ENCODE peak calls at places on chromosomes 4 and X, in four cellular contexts. L is trophoblast cell, T is mesendoderm, K is H9. Q is an unnamed sample.
A peak's percentile ranks its signal among the peaks of the same experiment; 100 is the strongest.

GRCh38 chr4:124203613-124204284 is 508.8 kb downstream of the ANKRD50 start:
- DNase-seq in L (peak; percentile 62), K (no peak), T (peak; percentile 23), Q (peak; percentile 85)

GRCh38 chrX:68714856-68715255 is 67.4 kb downstream of the STARD8 start:
- DNase-seq in K (no peak), T (no peak), L (no peak), Q (no peak)

GRCh38 chrX:134636859-134637258 is 21.4 kb downstream of the PLAC1 start:
- DNase-seq in K (no peak), L (no peak), T (no peak), Q (peak; percentile 44)

GRCh38 chr4:183443609-183444148 is 757 bp upstream of the CDKN2AIP start:
- DNase-seq in T (peak; percentile 92), L (peak; percentile 66), K (peak; percentile 78), Q (peak; percentile 52)

GRCh38 chr4:135515295-135515694 is 1313.7 kb upstream of the PABPC4L start:
- DNase-seq in L (peak; percentile 4), K (no peak), T (no peak), Q (no peak)

GRCh38 chr4:88746186-88746585 is 48.6 kb upstream of the NAP1L5 start:
- DNase-seq in T (no peak), L (peak; percentile 86), K (no peak), Q (peak; percentile 35)

GRCh38 chr4:93764647-93765246 is 63.8 kb upstream of the ATOH1 start:
- DNase-seq in K (no peak), L (peak; percentile 85), T (peak; percentile 46), Q (peak; percentile 44)

GRCh38 chrX:9598344-9598743 is 133.5 kb downstream of the TBL1X start:
- DNase-seq in L (no peak), T (no peak), K (no peak), Q (no peak)

GRCh38 chrX:103919336-103919682 is 43.1 kb upstream of the TMSB15B start:
- DNase-seq in K (no peak), T (no peak), L (peak; percentile 25), Q (peak; percentile 51)

GRCh38 chr4:22385615-22386014 is 130.3 kb downstream of the ADGRA3 start:
- DNase-seq in T (no peak), L (peak; percentile 31), K (no peak), Q (peak; percentile 74)

GRCh38 chrX:140389331-140389730 is 115.5 kb downstream of the SOX3 start:
- DNase-seq in T (no peak), L (no peak), K (no peak), Q (no peak)

GRCh38 chr4:77342170-77342810 is 185.3 kb downstream of the CCNG2 start:
- DNase-seq in T (no peak), L (no peak), K (peak; percentile 55), Q (no peak)

GRCh38 chr4:13159041-13159620 is 325.0 kb downstream of the RAB28 start:
- DNase-seq in L (no peak), T (peak; percentile 54), K (no peak), Q (no peak)

GRCh38 chr4:108058685-108059440 is 69.2 kb downstream of the HADH start:
- DNase-seq in K (no peak), L (peak; percentile 96), T (no peak), Q (peak; percentile 70)

GRCh38 chrX:52280812-52281211 is 88.0 kb upstream of the XAGE2 start:
- DNase-seq in L (no peak), K (no peak), T (no peak), Q (no peak)

GRCh38 chrX:154465601-154466000 is 7.5 kb downstream of the PLXNA3 start:
- DNase-seq in L (no peak), T (no peak), K (no peak), Q (no peak)

GRCh38 chrX:151397741-151398070 is 700 bp downstream of the VMA21 start:
- DNase-seq in T (no peak), L (no peak), K (no peak), Q (no peak)

GRCh38 chrX:18890724-18891560 is 93.0 kb downstream of the PHKA2 start:
- DNase-seq in K (no peak), T (no peak), L (no peak), Q (no peak)

GRCh38 chrX:140712413-140713173 is 3.0 kb downstream of the LINC00632 start:
- DNase-seq in L (no peak), T (peak; percentile 94), K (peak; percentile 82), Q (peak; percentile 55)

GRCh38 chrX:11756354-11757318 is 1.4 kb upstream of the MSL3 start:
- DNase-seq in K (no peak), T (peak; percentile 1), L (peak; percentile 80), Q (no peak)

GRCh38 chrX:27444093-27444908 is 18.8 kb downstream of the PPP4R3C start:
- DNase-seq in T (no peak), K (no peak), L (peak; percentile 38), Q (no peak)

GRCh38 chr4:18318682-18319410 is 297.3 kb upstream of the LCORL start:
- DNase-seq in K (no peak), L (peak; percentile 93), T (no peak), Q (no peak)

DNA sequence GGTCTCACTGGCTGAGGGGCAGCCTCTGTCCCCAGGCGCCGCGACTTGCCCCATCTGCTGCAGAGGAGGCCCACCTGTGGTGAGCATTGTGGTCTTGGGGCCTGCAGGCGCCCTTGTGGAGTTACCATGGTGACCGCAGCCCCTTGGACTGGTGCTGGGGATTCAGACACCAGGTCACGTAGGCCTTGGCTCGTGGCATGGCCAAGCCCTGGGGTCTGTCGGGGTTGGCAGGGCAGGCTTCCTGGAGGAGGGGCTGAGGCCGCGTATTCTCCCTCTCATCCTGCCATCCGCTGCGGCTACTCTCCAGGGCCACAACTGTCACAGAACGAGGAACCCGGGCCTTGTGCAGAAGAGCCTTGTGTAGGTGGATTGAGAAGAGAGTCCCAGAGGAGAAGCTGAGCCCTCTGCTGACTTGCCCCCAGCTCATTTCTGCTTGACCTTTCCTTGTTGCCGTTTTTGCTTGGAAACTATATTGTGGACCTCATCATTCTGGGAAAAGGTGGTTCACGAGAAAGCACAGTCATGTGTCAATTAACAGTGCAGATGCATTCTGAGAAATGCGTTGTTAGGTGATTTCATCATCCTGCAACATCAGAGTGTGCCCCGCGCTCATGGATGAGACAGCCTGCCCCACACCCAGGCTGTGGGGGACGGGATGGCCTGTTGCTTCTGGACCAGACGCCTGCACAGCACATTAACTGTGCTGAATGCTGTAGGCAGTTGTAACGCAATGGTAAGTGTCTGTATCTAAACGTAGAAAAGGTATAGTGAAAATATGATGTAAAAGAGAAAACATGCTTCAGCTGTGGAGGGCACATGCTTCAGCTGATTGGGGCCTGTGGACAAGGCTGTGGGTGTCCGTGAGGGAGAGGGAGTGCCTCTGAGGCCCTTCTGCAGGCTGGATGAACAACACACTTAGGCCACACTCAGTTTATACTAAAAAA is 38.5 kb downstream of the TRMT44 start:
- DNase-seq in T (peak; percentile 26), L (peak; percentile 46), K (no peak), Q (peak; percentile 35)
- H3K23ac ChIP-seq in T (peak overlapping the region; percentile 24), L (no peak overlapping the region), K (no peak overlapping the region), Q (no peak overlapping the region)

GRCh38 chr4:704198-704891 is 1.3 kb upstream of the PCGF3 start:
- DNase-seq in L (no peak), K (no peak), T (no peak), Q (no peak)
- H3K23ac ChIP-seq in L (no peak overlapping the region), K (no peak overlapping the region), T (no peak overlapping the region), Q (no peak overlapping the region)

DNA sequence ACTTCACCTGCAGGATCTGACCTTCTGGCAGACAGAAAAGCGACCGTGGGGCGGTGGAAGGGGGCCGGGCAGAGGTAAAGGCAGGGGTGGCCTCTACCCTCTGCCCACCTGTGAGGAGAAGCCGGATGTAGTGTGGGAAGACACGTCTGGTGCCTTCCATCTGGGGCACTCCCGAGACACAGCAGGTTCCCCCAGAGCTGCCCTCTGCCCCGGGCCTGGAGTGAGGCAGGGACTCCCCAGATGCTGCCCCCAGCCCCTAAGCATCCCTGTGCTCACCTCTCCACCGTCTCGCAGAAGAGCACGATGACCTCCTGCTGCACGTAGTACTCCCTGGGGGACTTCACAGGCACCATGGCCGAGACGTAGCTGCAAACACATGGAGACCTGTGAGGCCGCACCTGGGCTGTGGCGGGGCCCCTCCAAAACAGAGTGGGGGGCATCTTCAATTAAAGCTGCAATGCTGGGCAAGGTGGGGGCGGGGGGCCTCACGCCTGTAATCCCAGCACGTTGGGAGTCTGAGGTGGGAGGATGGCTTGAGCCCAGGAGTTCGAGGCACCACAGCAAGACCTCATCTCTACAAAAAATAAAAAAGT is 75.3 kb upstream of the MXD4 start:
- DNase-seq in L (no peak), K (no peak), T (no peak), Q (no peak)
- H3K23ac ChIP-seq in L (no peak overlapping the region), K (no peak overlapping the region), T (no peak overlapping the region), Q (no peak overlapping the region)

GRCh38 chr4:3771167-3771809 is 5.1 kb downstream of the ADRA2C start:
- DNase-seq in T (no peak), L (no peak), K (no peak), Q (no peak)

GRCh38 chr4:3768842-3769641 is 2.9 kb downstream of the ADRA2C start:
- DNase-seq in T (no peak), L (no peak), K (no peak), Q (no peak)

GRCh38 chr4:3767569-3768288 is 1.5 kb downstream of the ADRA2C start:
- DNase-seq in L (peak; percentile 49), T (peak; percentile 86), K (peak; percentile 80), Q (no peak)

GRCh38 chr4:3770323-3771166 is 4.4 kb downstream of the ADRA2C start:
- DNase-seq in T (peak; percentile 70), K (no peak), L (no peak), Q (no peak)

DNA sequence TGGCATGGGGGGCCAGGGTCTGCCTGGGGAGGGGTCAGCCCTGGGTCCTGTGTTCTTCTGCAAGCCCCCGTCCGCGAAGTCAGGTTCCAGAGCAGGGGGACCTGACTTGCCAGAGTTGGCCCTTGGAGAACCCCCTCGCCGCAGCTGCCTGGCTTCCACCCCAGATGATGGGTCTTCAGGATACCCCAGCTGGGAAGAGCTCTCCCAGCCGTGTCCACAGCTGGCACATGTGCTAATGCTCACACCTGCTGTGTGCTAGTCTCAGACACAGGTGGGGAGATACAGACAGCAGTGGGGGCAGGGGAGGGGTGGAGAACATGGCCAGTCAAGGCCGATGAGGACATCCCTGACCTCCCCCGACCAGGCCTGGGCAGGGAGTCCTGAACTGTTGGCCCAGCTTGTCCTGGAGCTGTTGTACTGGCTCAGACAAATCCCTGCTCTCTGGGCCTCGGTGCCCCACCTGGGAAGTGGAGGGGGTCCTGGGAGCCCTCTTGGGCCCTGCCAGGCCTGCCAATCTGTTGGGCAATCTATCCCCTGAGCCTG is 3.5 kb downstream of the ADRA2C start:
- DNase-seq in K (no peak), L (no peak), T (no peak), Q (no peak)
- H3K23ac ChIP-seq in K (no peak overlapping the region), L (no peak overlapping the region), T (no peak overlapping the region), Q (no peak overlapping the region)

GRCh38 chr4:118193421-118193820 is 159.1 kb downstream of the NDST3 start:
- DNase-seq in L (no peak), T (no peak), K (no peak), Q (no peak)
- H3K23ac ChIP-seq in L (no peak overlapping the region), T (no peak overlapping the region), K (no peak overlapping the region), Q (no peak overlapping the region)

DNA sequence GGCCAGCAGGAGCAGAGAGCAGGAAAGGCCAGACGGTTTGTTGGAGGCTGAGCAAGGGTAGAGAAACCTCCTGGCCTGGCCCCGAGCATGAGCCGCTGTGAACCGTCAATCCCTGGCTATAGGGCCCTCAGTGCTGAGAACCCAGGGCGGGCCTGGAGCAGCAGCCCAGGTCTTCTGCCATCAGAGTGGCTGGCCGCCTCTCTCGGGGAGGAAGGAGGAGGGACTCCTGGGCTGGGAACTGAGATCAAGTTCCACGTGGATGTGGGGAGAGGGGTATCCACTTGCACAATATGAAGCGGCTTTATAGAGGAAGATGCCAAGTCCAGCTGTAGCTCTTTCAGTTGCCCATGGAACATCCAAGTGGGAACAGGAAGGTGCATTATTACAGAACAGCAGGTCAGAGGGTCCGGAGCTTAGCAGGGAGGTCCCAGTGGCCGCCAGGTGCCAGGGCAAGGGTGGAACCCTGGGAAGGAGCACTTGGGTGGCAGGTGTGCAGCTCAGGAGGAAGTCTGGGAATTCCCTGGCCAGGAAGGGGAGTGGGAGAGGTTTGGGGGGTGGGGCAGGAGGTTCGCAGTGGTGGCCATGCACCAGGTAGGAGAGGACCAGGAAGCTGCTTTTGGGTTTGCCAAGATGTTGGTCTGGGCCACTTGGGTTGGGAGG is 31.7 kb upstream of the CRMP1 start:
- DNase-seq in K (peak; percentile 14), T (no peak), L (no peak), Q (no peak)
- H3K23ac ChIP-seq in K (no peak overlapping the region), T (no peak overlapping the region), L (no peak overlapping the region), Q (no peak overlapping the region)